ENCODE peak calls at places on chromosomes 11 and 22, in ten cellular contexts. J is activated CD4-positive, alpha-beta T cell treated with anti-CD3 and anti-CD28 coated beads for 24 hours; R is HEK293T; L is stimulated activated CD8-positive, alpha-beta memory T cell treated with anti-CD3 and anti-CD28 coated beads, Interleukin-2, amount 100 ng/mL, for 48 hours; Q is non-pigmented ciliary epithelial cell; Y is neural progenitor cell; G is activated naive CD4-positive, alpha-beta T cell treated with anti-CD3 and anti-CD28 coated beads, Interleukin-2, amount 50 U/mL, for 72 hours; V is stimulated activated CD4-positive, alpha-beta T cell treated with anti-CD3 and anti-CD28 coated beads, Interleukin-1b, Interleukin-23, amount 100 ng/mL, for 1 hour; T is Kasumi-1; S is fibroblast of the aortic adventitia. F is an unnamed sample.

GRCh38 chr11:117933930-117934329 is 4.7 kb upstream of the TMPRSS13 start:
- DNase-seq in J (no peak), R (no peak), L (no peak), Q (no peak), Y (peak), G (no peak), V (no peak), T (no peak), S (no peak), F (no peak)

GRCh38 chr22:39314251-39314971 is 5.0 kb downstream of the RPL3 start:
- DNase-seq in J (no peak), R (no peak), L (no peak), Q (no peak), Y (no peak), G (no peak), V (no peak), T (no peak), S (no peak), F (no peak)

GRCh38 chr11:12693485-12694181 is 19.4 kb downstream of the TEAD1 start:
- DNase-seq in J (no peak), R (no peak), L (no peak), Q (peak), Y (no peak), G (peak), V (no peak), T (peak), S (peak), F (peak)

GRCh38 chr11:37092487-37092886 is 494.5 kb upstream of the RAG2 start:
- DNase-seq in J (no peak), R (no peak), L (no peak), Q (no peak), Y (no peak), G (no peak), V (no peak), T (no peak), S (no peak), F (no peak)

GRCh38 chr11:80155412-80156017 is 714.7 kb upstream of the TENM4 start:
- DNase-seq in J (no peak), R (peak), L (no peak), Q (no peak), Y (peak), G (no peak), V (no peak), T (peak), S (peak), F (peak)

GRCh38 chr11:86942212-86942611 is 13.0 kb downstream of the FZD4 start:
- DNase-seq in J (no peak), R (no peak), L (no peak), Q (no peak), Y (no peak), G (no peak), V (no peak), T (no peak), S (peak), F (no peak)

GRCh38 chr22:22810018-22810427 is 77.6 kb upstream of the IGLL5 start:
- DNase-seq in J (peak), R (no peak), L (peak), Q (no peak), Y (peak), G (no peak), V (peak), T (peak), S (no peak), F (peak)

GRCh38 chr11:88484873-88485621 is 147.5 kb upstream of the CTSC start:
- DNase-seq in J (peak), R (peak), L (no peak), Q (no peak), Y (peak), G (peak), V (no peak), T (peak), S (peak), F (peak)

GRCh38 chr22:46753360-46753759 is 9.1 kb upstream of the TBC1D22A start:
- DNase-seq in J (no peak), R (no peak), L (no peak), Q (no peak), Y (no peak), G (no peak), V (no peak), T (no peak), S (no peak), F (no peak)

F was measured in NCI-H2029 treated with DMSO at 0.1 percent for 48 hours.